ENCODE peak calls at places on chromosome 11, in ten cellular contexts. W, J, U, B, Q, D, X, Z, M and R are unnamed samples.

GRCh38 chr11:114058026-114058706 is 1.3 kb upstream of the ZBTB16 start:
- DNase-seq in Z (peak; percentile 90), B (peak; percentile 76), X (no peak), J (peak; percentile 57), M (no peak), D (peak; percentile 72), W (peak; percentile 60), Q (no peak), U (peak; percentile 21), R (peak; percentile 80)

GRCh38 chr11:47394322-47395224 is 13.8 kb upstream of the SLC39A13 start:
- DNase-seq in Q (peak; percentile 56), J (no peak), B (no peak), Z (peak; percentile 77), X (no peak), W (no peak), D (no peak), U (peak; percentile 63), M (peak; percentile 60), R (peak; percentile 64)

GRCh38 chr11:132496341-132496740 is 1036.0 kb downstream of the OPCML start:
- DNase-seq in W (no peak), Q (no peak), J (no peak), M (no peak), Z (no peak), B (no peak), X (no peak), U (no peak), D (peak; percentile 3), R (no peak)

GRCh38 chr11:62645934-62646824 is at the start of gene GANAB:
- DNase-seq in U (peak; percentile 99), Z (peak; percentile 100), X (peak; percentile 99), B (peak; percentile 100), J (peak; percentile 99), M (peak; percentile 100), D (peak; percentile 96), Q (peak; percentile 99), W (peak; percentile 96), R (peak; percentile 99)

GRCh38 chr11:45859661-45860140 is 12.4 kb downstream of the CRY2 start:
- DNase-seq in D (peak; percentile 99), U (peak; percentile 93), W (no peak), J (peak; percentile 94), M (peak; percentile 94), Q (no peak), Z (peak; percentile 96), X (peak; percentile 98), B (peak; percentile 90), R (peak; percentile 98)

GRCh38 chr11:44601471-44602370 is 36.3 kb downstream of the CD82 start:
- DNase-seq in M (peak; percentile 62), D (no peak), J (no peak), U (no peak), B (peak; percentile 32), X (no peak), Q (no peak), W (no peak), Z (no peak), R (peak; percentile 66)

GRCh38 chr11:202490-202889 is 4.7 kb downstream of the BET1L start:
- DNase-seq in D (no peak), U (no peak), Z (no peak), Q (peak; percentile 3), B (no peak), W (peak; percentile 27), M (no peak), X (no peak), J (peak; percentile 17), R (no peak)

GRCh38 chr11:9210224-9210921 is 54.8 kb downstream of the DENND5A start:
- DNase-seq in B (no peak), J (no peak), D (no peak), Q (no peak), M (no peak), W (no peak), X (no peak), U (no peak), Z (no peak), R (no peak)

GRCh38 chr11:19615503-19615902 is 97.1 kb upstream of the NAV2 start:
- DNase-seq in W (no peak), B (no peak), Q (no peak), Z (no peak), X (no peak), D (no peak), M (no peak), U (no peak), J (no peak), R (no peak)

GRCh38 chr11:19617830-19618523 is 94.7 kb upstream of the NAV2 start:
- DNase-seq in X (no peak), Q (no peak), W (no peak), M (no peak), B (no peak), D (no peak), Z (no peak), J (no peak), U (no peak), R (no peak)

DNA sequence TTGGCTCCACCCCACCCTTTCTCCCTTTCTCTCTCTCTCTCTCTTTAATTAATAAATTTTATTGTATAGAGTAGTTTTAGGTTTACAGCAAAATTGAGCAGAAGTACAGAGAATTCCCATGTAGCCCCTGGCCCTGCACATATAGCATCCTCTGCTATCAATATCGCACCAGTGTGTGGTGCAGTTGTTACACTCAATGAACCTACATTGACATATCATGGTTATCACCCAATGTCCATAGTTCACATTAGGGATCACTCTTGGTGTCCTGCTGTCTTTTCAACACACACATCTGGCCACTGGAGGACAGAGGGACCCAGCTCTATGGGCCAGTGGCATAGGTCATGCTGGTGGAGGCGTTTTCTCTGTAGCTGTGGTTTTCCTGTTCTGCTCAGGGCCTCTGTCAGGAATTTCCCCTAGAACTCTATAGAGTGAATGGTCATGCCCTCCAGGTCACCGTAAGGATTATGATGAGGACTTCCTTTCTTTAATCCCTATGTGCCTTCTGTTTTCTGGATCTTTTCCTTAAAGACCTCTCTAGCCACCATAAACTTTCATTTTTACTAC is 98.2 kb upstream of the NAV2 start:
- DNase-seq in B (no peak), W (no peak), Z (no peak), Q (no peak), D (no peak), X (no peak), U (no peak), M (no peak), J (no peak), R (no peak)
- TF ChIP-seq CTCF in B (no peak), W (no peak), Z (no peak), Q (no peak), D (no peak), X (no peak), U (no peak), M (no peak), J (no peak), R (no peak)

GRCh38 chr11:87259731-87260130 is 222.0 kb downstream of the TMEM135 start:
- DNase-seq in J (no peak), M (no peak), X (no peak), Z (no peak), W (no peak), D (no peak), U (no peak), Q (no peak), B (no peak), R (no peak)

GRCh38 chr11:87260811-87261210 is 223.1 kb downstream of the TMEM135 start:
- DNase-seq in J (no peak), M (no peak), X (no peak), U (no peak), D (no peak), W (no peak), Q (no peak), Z (no peak), B (no peak), R (no peak)

GRCh38 chr11:87255589-87255988 is 217.9 kb downstream of the TMEM135 start:
- DNase-seq in J (no peak), D (no peak), X (no peak), Q (no peak), W (no peak), B (no peak), Z (no peak), U (no peak), M (no peak), R (no peak)

GRCh38 chr11:87256694-87257340 is 219.1 kb downstream of the TMEM135 start:
- DNase-seq in W (no peak), D (no peak), U (no peak), Z (no peak), X (no peak), M (no peak), B (no peak), J (no peak), Q (no peak), R (no peak)

DNA sequence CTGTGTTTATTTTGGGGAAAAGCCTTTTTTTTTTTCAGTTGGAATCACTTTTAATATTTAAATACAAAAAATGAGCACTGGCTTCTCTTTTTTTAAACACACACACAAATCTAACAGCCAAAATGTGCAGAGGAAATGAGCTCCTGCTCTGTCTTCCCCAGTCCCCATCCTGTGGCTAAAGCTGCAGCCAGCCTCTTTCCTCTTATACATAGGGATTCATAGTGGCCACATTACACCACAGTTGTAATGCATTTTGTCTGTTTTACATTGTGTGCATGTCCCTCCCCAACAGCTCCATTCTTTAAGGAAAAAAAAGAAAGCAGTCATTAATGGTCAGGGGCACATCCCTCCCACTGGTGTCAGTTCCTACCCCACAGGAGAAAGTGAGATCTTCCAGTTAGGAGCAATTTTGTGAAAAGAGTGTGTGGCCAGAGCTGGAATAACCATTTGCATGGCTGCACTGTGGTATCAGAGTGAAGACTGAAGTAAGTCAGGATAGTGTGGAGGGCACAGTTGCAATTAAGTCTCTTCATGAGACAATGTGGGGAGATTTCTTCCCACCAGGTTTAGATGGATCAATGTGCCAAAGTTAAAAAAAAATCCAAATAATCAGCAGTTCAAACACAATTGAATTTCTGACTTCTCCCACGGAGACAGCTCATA is 220.6 kb downstream of the TMEM135 start:
- DNase-seq in J (no peak), W (no peak), Z (no peak), X (no peak), B (no peak), D (no peak), M (no peak), Q (no peak), U (no peak), R (no peak)
- H3K4me3 ChIP-seq in J (no peak overlapping the region), W (no peak overlapping the region), Z (no peak overlapping the region), X (no peak overlapping the region), B (no peak overlapping the region), D (no peak overlapping the region), M (no peak overlapping the region), Q (no peak overlapping the region), U (no peak overlapping the region), R (no peak overlapping the region)

GRCh38 chr11:12508151-12508740 is 130.9 kb downstream of the PARVA start:
- DNase-seq in X (peak; percentile 37), Z (no peak), J (peak; percentile 61), U (no peak), Q (no peak), B (peak; percentile 44), D (peak; percentile 78), W (no peak), M (no peak), R (no peak)
- H3K27ac ChIP-seq in X (peak overlapping the region; percentile 70), Z (peak overlapping the region; percentile 36), J (peak overlapping the region; percentile 57), U (peak overlapping the region; percentile 51), Q (no peak overlapping the region), B (peak overlapping the region; percentile 73), D (peak overlapping the region; percentile 55), W (no peak overlapping the region), M (peak overlapping the region; percentile 62), R (peak overlapping the region; percentile 30)

GRCh38 chr11:2195756-2196088 is 24.1 kb upstream of the TH start:
- DNase-seq in B (no peak), U (no peak), X (no peak), W (no peak), J (no peak), Q (no peak), M (no peak), Z (no peak), D (no peak), R (no peak)

GRCh38 chr11:2197771-2198520 is 26.3 kb upstream of the TH start:
- DNase-seq in J (no peak), M (no peak), Q (peak; percentile 16), W (no peak), X (no peak), Z (no peak), U (peak; percentile 4), D (no peak), B (no peak), R (no peak)

GRCh38 chr11:2198621-2199365 is 27.2 kb upstream of the TH start:
- DNase-seq in B (no peak), U (peak; percentile 3), W (no peak), Q (no peak), M (no peak), Z (peak; percentile 46), J (no peak), D (no peak), X (no peak), R (no peak)

GRCh38 chr11:2194877-2195755 is 23.5 kb upstream of the TH start:
- DNase-seq in D (peak; percentile 28), Q (peak; percentile 69), X (no peak), B (peak; percentile 65), U (peak; percentile 41), M (peak; percentile 34), W (peak; percentile 96), Z (no peak), J (no peak), R (no peak)

GRCh38 chr11:2196970-2197770 is 25.6 kb upstream of the TH start:
- DNase-seq in X (peak; percentile 83), Q (peak; percentile 77), D (peak; percentile 47), W (peak; percentile 88), B (peak; percentile 93), Z (peak; percentile 79), U (peak; percentile 76), M (peak; percentile 83), J (peak; percentile 75), R (no peak)
- TF ChIP-seq CTCF in X (peak; percentile 98), Q (peak; percentile 98), D (peak; percentile 80), W (peak; percentile 88), B (peak; percentile 99), Z (peak; percentile 70), U (peak; percentile 85), M (peak; percentile 93), J (peak; percentile 75), R (peak; percentile 68)